ENCODE peak calls at places on chromosomes 5 and 9, in eight cellular contexts. One of them, this sample, is unnamed.
A peak's percentile ranks its signal among the peaks of the same experiment; 100 is the strongest.

GRCh38 chr9:12702160-12702758 is 9.1 kb downstream of the TYRP1 start:
- DNase-seq in tibial nerve: peak; percentile 35
- DNase-seq in CD4-positive, alpha-beta T cell: no peak
- DNase-seq in hippocampal formation: no peak
- DNase-seq in nephron progenitor cell: peak; percentile 41
- DNase-seq in germinal center: no peak
- DNase-seq in cardiac muscle cell: peak; percentile 91
- DNase-seq in lung microvascular endothelial cell: peak; percentile 75
- DNase-seq in this sample: peak; percentile 59

GRCh38 chr5:177457239-177458121 is 10.9 kb downstream of the PRR7 start:
- DNase-seq in CD4-positive, alpha-beta T cell: no peak
- DNase-seq in tibial nerve: peak; percentile 79
- DNase-seq in cardiac muscle cell: peak; percentile 98
- DNase-seq in hippocampal formation: peak; percentile 71
- DNase-seq in germinal center: peak; percentile 91
- DNase-seq in nephron progenitor cell: peak; percentile 85
- DNase-seq in lung microvascular endothelial cell: peak; percentile 98
- DNase-seq in this sample: peak; percentile 88

GRCh38 chr9:124078641-124079040 is 67.1 kb downstream of the LHX2 start:
- DNase-seq in tibial nerve: no peak
- DNase-seq in germinal center: no peak
- DNase-seq in cardiac muscle cell: peak; percentile 65
- DNase-seq in CD4-positive, alpha-beta T cell: no peak
- DNase-seq in nephron progenitor cell: no peak
- DNase-seq in hippocampal formation: no peak
- DNase-seq in lung microvascular endothelial cell: peak; percentile 32
- DNase-seq in this sample: no peak

GRCh38 chr9:99356512-99356971 is 134.5 kb downstream of the SEC61B start:
- DNase-seq in lung microvascular endothelial cell: no peak
- DNase-seq in germinal center: no peak
- DNase-seq in hippocampal formation: no peak
- DNase-seq in nephron progenitor cell: no peak
- DNase-seq in tibial nerve: peak; percentile 41
- DNase-seq in cardiac muscle cell: no peak
- DNase-seq in CD4-positive, alpha-beta T cell: no peak
- DNase-seq in this sample: no peak

GRCh38 chr5:96880402-96881164 is 4.3 kb downstream of the ERAP2 start:
- DNase-seq in CD4-positive, alpha-beta T cell: no peak
- DNase-seq in lung microvascular endothelial cell: peak; percentile 95
- DNase-seq in cardiac muscle cell: peak; percentile 48
- DNase-seq in nephron progenitor cell: no peak
- DNase-seq in hippocampal formation: no peak
- DNase-seq in germinal center: no peak
- DNase-seq in tibial nerve: no peak
- DNase-seq in this sample: no peak

GRCh38 chr9:17799383-17799782 is 220.5 kb downstream of the SH3GL2 start:
- DNase-seq in germinal center: no peak
- DNase-seq in hippocampal formation: no peak
- DNase-seq in CD4-positive, alpha-beta T cell: no peak
- DNase-seq in nephron progenitor cell: no peak
- DNase-seq in cardiac muscle cell: peak; percentile 32
- DNase-seq in tibial nerve: no peak
- DNase-seq in lung microvascular endothelial cell: peak; percentile 25
- DNase-seq in this sample: no peak

GRCh38 chr9:121281614-121282291 is 13.8 kb downstream of the GSN start:
- DNase-seq in lung microvascular endothelial cell: peak; percentile 73
- DNase-seq in hippocampal formation: no peak
- DNase-seq in germinal center: no peak
- DNase-seq in nephron progenitor cell: no peak
- DNase-seq in CD4-positive, alpha-beta T cell: no peak
- DNase-seq in tibial nerve: peak; percentile 64
- DNase-seq in cardiac muscle cell: peak; percentile 63
- DNase-seq in this sample: no peak

GRCh38 chr5:54946306-54946705 is 39.1 kb downstream of the ESM1 start:
- DNase-seq in germinal center: no peak
- DNase-seq in lung microvascular endothelial cell: no peak
- DNase-seq in nephron progenitor cell: no peak
- DNase-seq in tibial nerve: no peak
- DNase-seq in hippocampal formation: no peak
- DNase-seq in CD4-positive, alpha-beta T cell: no peak
- DNase-seq in cardiac muscle cell: no peak
- DNase-seq in this sample: no peak

GRCh38 chr9:1701113-1701512 is 314.0 kb upstream of the SMARCA2 start:
- DNase-seq in lung microvascular endothelial cell: no peak
- DNase-seq in hippocampal formation: no peak
- DNase-seq in tibial nerve: no peak
- DNase-seq in CD4-positive, alpha-beta T cell: no peak
- DNase-seq in cardiac muscle cell: no peak
- DNase-seq in nephron progenitor cell: no peak
- DNase-seq in germinal center: no peak
- DNase-seq in this sample: no peak

GRCh38 chr5:53326420-53327153 is 153.8 kb upstream of the FST start:
- DNase-seq in germinal center: no peak
- DNase-seq in CD4-positive, alpha-beta T cell: no peak
- DNase-seq in tibial nerve: peak; percentile 27
- DNase-seq in lung microvascular endothelial cell: no peak
- DNase-seq in hippocampal formation: no peak
- DNase-seq in cardiac muscle cell: peak; percentile 89
- DNase-seq in nephron progenitor cell: no peak
- DNase-seq in this sample: no peak

GRCh38 chr9:105114956-105115728 is 129.3 kb upstream of the SLC44A1 start:
- DNase-seq in CD4-positive, alpha-beta T cell: no peak
- DNase-seq in germinal center: no peak
- DNase-seq in nephron progenitor cell: no peak
- DNase-seq in lung microvascular endothelial cell: peak; percentile 7
- DNase-seq in tibial nerve: peak; percentile 45
- DNase-seq in hippocampal formation: no peak
- DNase-seq in cardiac muscle cell: peak; percentile 76
- DNase-seq in this sample: no peak

GRCh38 chr5:113050606-113051391 is 74.2 kb downstream of the DCP2 start:
- DNase-seq in hippocampal formation: no peak
- DNase-seq in CD4-positive, alpha-beta T cell: no peak
- DNase-seq in lung microvascular endothelial cell: peak; percentile 83
- DNase-seq in nephron progenitor cell: no peak
- DNase-seq in tibial nerve: peak; percentile 27
- DNase-seq in cardiac muscle cell: peak; percentile 65
- DNase-seq in germinal center: no peak
- DNase-seq in this sample: no peak

GRCh38 chr5:53479656-53480473 is 564 bp upstream of the FST start:
- DNase-seq in cardiac muscle cell: peak; percentile 73
- DNase-seq in tibial nerve: peak; percentile 64
- DNase-seq in germinal center: peak; percentile 26
- DNase-seq in nephron progenitor cell: peak; percentile 74
- DNase-seq in CD4-positive, alpha-beta T cell: no peak
- DNase-seq in lung microvascular endothelial cell: peak; percentile 26
- DNase-seq in hippocampal formation: no peak
- DNase-seq in this sample: peak; percentile 58

GRCh38 chr5:147057051-147057450 is 177.8 kb upstream of the STK32A start:
- DNase-seq in germinal center: no peak
- DNase-seq in nephron progenitor cell: no peak
- DNase-seq in cardiac muscle cell: no peak
- DNase-seq in tibial nerve: no peak
- DNase-seq in CD4-positive, alpha-beta T cell: no peak
- DNase-seq in lung microvascular endothelial cell: no peak
- DNase-seq in hippocampal formation: no peak
- DNase-seq in this sample: no peak

GRCh38 chr5:179373961-179374505 is 28.8 kb upstream of the ADAMTS2 start:
- DNase-seq in germinal center: no peak
- DNase-seq in cardiac muscle cell: no peak
- DNase-seq in CD4-positive, alpha-beta T cell: no peak
- DNase-seq in nephron progenitor cell: no peak
- DNase-seq in lung microvascular endothelial cell: no peak
- DNase-seq in hippocampal formation: no peak
- DNase-seq in tibial nerve: no peak
- DNase-seq in this sample: no peak

GRCh38 chr9:114344188-114344566 is 14.5 kb downstream of the ORM2 start:
- DNase-seq in germinal center: no peak
- DNase-seq in nephron progenitor cell: no peak
- DNase-seq in lung microvascular endothelial cell: no peak
- DNase-seq in CD4-positive, alpha-beta T cell: no peak
- DNase-seq in hippocampal formation: no peak
- DNase-seq in tibial nerve: no peak
- DNase-seq in cardiac muscle cell: no peak
- DNase-seq in this sample: no peak

GRCh38 chr9:94697972-94698581 is 28.4 kb upstream of the AOPEP start:
- DNase-seq in nephron progenitor cell: peak; percentile 11
- DNase-seq in CD4-positive, alpha-beta T cell: no peak
- DNase-seq in tibial nerve: no peak
- DNase-seq in hippocampal formation: no peak
- DNase-seq in cardiac muscle cell: peak; percentile 27
- DNase-seq in germinal center: no peak
- DNase-seq in lung microvascular endothelial cell: no peak
- DNase-seq in this sample: no peak

This sample was measured in D341Med.